ENCODE peak calls at places on chromosomes 2 and 18, in seven cellular contexts. U is neuronal stem cell, K is IMR-90, E is mesenchymal stem cell, F is H1, T is trophoblast cell, A is mesendoderm. B is an unnamed sample.

GRCh38 chr18:59696311-59697235 is 650 bp downstream of the CCBE1 start:
- DNase-seq in T (peak; percentile 80), A (peak; percentile 53), E (peak; percentile 48), F (peak; percentile 70), K (peak; percentile 59), U (no peak), B (peak; percentile 74)

GRCh38 chr2:62506421-62506750 is 391 bp upstream of the TMEM17 start:
- DNase-seq in T (no peak), K (no peak), F (no peak), A (no peak), E (no peak), U (no peak), B (no peak)

GRCh38 chr2:135557533-135557932 is 26.2 kb downstream of the R3HDM1 start:
- DNase-seq in A (no peak), T (no peak), U (no peak), F (no peak), E (no peak), K (no peak), B (no peak)

GRCh38 chr2:200189964-200190363 is 116.5 kb upstream of the SPATS2L start:
- DNase-seq in U (no peak), E (peak; percentile 6), A (no peak), K (no peak), F (no peak), T (no peak), B (no peak)

GRCh38 chr2:43333656-43334144 is 107.3 kb upstream of the ZFP36L2 start:
- DNase-seq in A (no peak), T (peak; percentile 20), E (peak; percentile 57), U (no peak), F (no peak), K (peak; percentile 66), B (no peak)

GRCh38 chr2:32009479-32010256 is 1.1 kb downstream of the MEMO1 start:
- DNase-seq in A (peak; percentile 53), F (peak; percentile 57), K (no peak), E (peak; percentile 43), U (peak; percentile 4), T (peak; percentile 38), B (peak; percentile 34)

GRCh38 chr18:48676346-48676745 is 137.5 kb downstream of the CTIF start:
- DNase-seq in U (no peak), K (no peak), F (no peak), T (peak; percentile 8), A (no peak), E (no peak), B (no peak)

GRCh38 chr2:182587831-182588230 is 128.2 kb upstream of the DNAJC10 start:
- DNase-seq in E (peak; percentile 48), U (no peak), F (no peak), K (peak; percentile 94), A (peak; percentile 21), T (peak; percentile 17), B (no peak)

GRCh38 chr18:80023173-80023572 is 11.1 kb upstream of the RBFA start:
- DNase-seq in T (peak; percentile 9), K (no peak), F (peak; percentile 80), U (no peak), E (no peak), A (peak; percentile 43), B (no peak)

GRCh38 chr18:27847412-27847811 is 329.5 kb downstream of the CDH2 start:
- DNase-seq in E (peak; percentile 23), T (no peak), U (no peak), A (no peak), K (no peak), F (no peak), B (no peak)

GRCh38 chr2:24731040-24731439 is 62.2 kb downstream of the PTRHD1 start:
- DNase-seq in U (no peak), E (no peak), A (no peak), F (no peak), T (no peak), K (no peak), B (no peak)

GRCh38 chr2:165450141-165450540 is 19.4 kb upstream of the CSRNP3 start:
- DNase-seq in F (no peak), U (no peak), A (no peak), K (no peak), E (no peak), T (no peak), B (no peak)

GRCh38 chr2:2331905-2332280 is 818 bp upstream of the MYT1L start:
- DNase-seq in T (no peak), K (no peak), E (no peak), U (peak; percentile 14), F (peak; percentile 63), A (peak; percentile 73), B (peak; percentile 83)

GRCh38 chr2:62287895-62288589 is 92.1 kb downstream of the B3GNT2 start:
- DNase-seq in U (no peak), T (peak; percentile 31), E (peak; percentile 22), A (no peak), F (no peak), K (no peak), B (no peak)

GRCh38 chr2:66805136-66805535 is 370.2 kb downstream of the MEIS1 start:
- DNase-seq in K (peak; percentile 31), U (peak; percentile 26), T (no peak), A (peak; percentile 21), F (no peak), E (peak; percentile 34), B (no peak)

GRCh38 chr2:144183744-144184143 is 336.2 kb downstream of the ZEB2 start:
- DNase-seq in T (peak; percentile 31), E (no peak), K (peak; percentile 85), F (no peak), U (no peak), A (peak; percentile 13), B (no peak)

GRCh38 chr18:74050807-74051206 is 96.8 kb downstream of the FBXO15 start:
- DNase-seq in F (no peak), U (no peak), T (no peak), E (no peak), K (no peak), A (no peak), B (no peak)

GRCh38 chr2:163213699-163214098 is 375.1 kb upstream of the KCNH7 start:
- DNase-seq in A (no peak), T (no peak), U (no peak), F (no peak), K (peak; percentile 68), E (peak; percentile 33), B (no peak)

GRCh38 chr2:226794077-226794670 is 5.4 kb downstream of the IRS1 start:
- DNase-seq in K (peak; percentile 29), T (no peak), E (peak; percentile 45), A (no peak), U (no peak), F (no peak), B (no peak)

GRCh38 chr18:8839285-8839684 is 133.9 kb downstream of the MTCL1 start:
- DNase-seq in A (no peak), T (no peak), K (no peak), E (no peak), U (no peak), F (no peak), B (no peak)

GRCh38 chr2:106614511-106615291 is 127.5 kb downstream of the CD8B2 start:
- DNase-seq in T (no peak), A (no peak), U (no peak), K (no peak), E (no peak), F (no peak), B (no peak)

GRCh38 chr18:49160075-49160930 is 209.5 kb upstream of the SMAD7 start:
- DNase-seq in K (peak; percentile 8), E (no peak), U (no peak), T (no peak), A (no peak), F (no peak), B (no peak)

GRCh38 chr2:164981217-164981990 is 26.1 kb upstream of the SLC38A11 start:
- DNase-seq in A (no peak), K (peak; percentile 58), T (no peak), F (no peak), E (peak; percentile 38), U (no peak), B (no peak)

DNA sequence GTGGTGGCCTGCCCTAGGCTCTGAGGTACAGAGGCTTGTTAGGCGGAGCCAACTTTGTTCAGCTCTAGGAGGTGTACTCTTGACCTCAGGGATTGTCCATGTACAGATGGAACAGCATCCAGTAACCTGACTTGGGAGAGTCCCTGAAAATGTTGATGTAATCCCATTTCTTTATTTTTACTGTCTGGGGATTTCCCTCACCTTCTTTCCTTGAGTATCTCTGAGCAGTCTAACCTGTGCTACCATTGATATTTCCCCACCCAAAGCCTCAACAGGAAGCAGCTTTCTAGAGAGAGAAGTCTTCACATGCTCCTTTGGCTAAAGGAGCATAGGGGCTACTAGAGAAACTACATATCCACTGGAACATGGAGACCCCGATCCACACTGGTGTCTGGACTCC is 10.4 kb downstream of the IL36A start:
- DNase-seq in T (no peak), K (no peak), U (no peak), E (no peak), F (no peak), A (no peak), B (no peak)
- H3K18ac ChIP-seq in T (no peak overlapping the region), K (no peak overlapping the region), U (no peak overlapping the region), E (no peak overlapping the region), F (no peak overlapping the region), A (no peak overlapping the region), B (no peak overlapping the region)

GRCh38 chr2:26330114-26330581 is 15.8 kb upstream of the SELENOI start:
- DNase-seq in U (peak; percentile 56), K (peak; percentile 79), F (peak; percentile 91), E (peak; percentile 85), T (peak; percentile 94), A (peak; percentile 75), B (peak; percentile 83)

GRCh38 chr2:26325851-26326250 is 20.1 kb upstream of the SELENOI start:
- DNase-seq in E (peak; percentile 70), A (no peak), K (peak; percentile 85), F (peak; percentile 24), T (no peak), U (no peak), B (no peak)

GRCh38 chr2:26324903-26325302 is 21.0 kb upstream of the SELENOI start:
- DNase-seq in T (no peak), A (no peak), E (no peak), K (no peak), F (no peak), U (no peak), B (no peak)

GRCh38 chr2:26327291-26328272 is 18.4 kb upstream of the SELENOI start:
- DNase-seq in U (no peak), E (peak; percentile 51), F (no peak), T (no peak), K (peak; percentile 75), A (no peak), B (no peak)

DNA sequence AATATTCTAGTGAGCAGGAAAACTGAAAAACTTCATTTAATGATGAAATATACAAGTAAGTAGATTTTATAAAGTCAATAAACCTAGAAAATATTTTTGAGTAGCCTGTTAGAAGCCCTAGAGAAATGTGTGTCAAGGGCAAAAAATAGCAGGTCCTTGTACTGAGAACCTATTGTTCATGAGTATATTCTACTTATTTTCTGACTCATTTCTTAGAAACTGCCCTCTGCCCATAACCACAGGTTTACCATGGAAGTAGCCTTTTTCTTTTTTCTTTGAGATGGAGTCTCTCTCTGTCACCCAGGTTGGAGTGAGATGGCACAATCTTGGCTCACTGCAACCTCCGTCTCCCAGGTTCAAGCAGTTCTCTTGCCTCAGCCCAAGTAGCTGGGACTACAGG is 19.4 kb upstream of the SELENOI start:
- DNase-seq in A (no peak), E (no peak), U (no peak), F (no peak), T (no peak), K (no peak), B (no peak)
- H3K18ac ChIP-seq in A (no peak overlapping the region), E (no peak overlapping the region), U (no peak overlapping the region), F (no peak overlapping the region), T (no peak overlapping the region), K (no peak overlapping the region), B (no peak overlapping the region)

GRCh38 chr18:58310517-58310916 is 266.5 kb downstream of the NEDD4L start:
- DNase-seq in U (no peak), K (no peak), E (peak; percentile 13), A (no peak), T (peak; percentile 50), F (no peak), B (no peak)
- H3K18ac ChIP-seq in U (no peak overlapping the region), K (no peak overlapping the region), E (no peak overlapping the region), A (no peak overlapping the region), T (no peak overlapping the region), F (no peak overlapping the region), B (no peak overlapping the region)

GRCh38 chr18:76453057-76453561 is 41.9 kb downstream of the ZNF516 start:
- DNase-seq in U (no peak), A (no peak), E (peak; percentile 3), T (no peak), F (no peak), K (no peak), B (peak; percentile 21)
- H3K18ac ChIP-seq in U (no peak overlapping the region), A (no peak overlapping the region), E (no peak overlapping the region), T (no peak overlapping the region), F (no peak overlapping the region), K (no peak overlapping the region), B (no peak overlapping the region)